ENCODE peak calls at places on chromosomes 11 and 22, in six cellular contexts. K is IMR-90, T is H1, N is H9, F is trophoblast cell, B is mesenchymal stem cell. A is an unnamed sample.

GRCh38 chr22:25035715-25036114 is 83.2 kb downstream of the KIAA1671 start:
- DNase-seq in B (no peak), K (no peak), N (no peak), T (no peak), F (no peak), A (no peak)

GRCh38 chr11:3865388-3866193 is 10.1 kb downstream of the STIM1 start:
- DNase-seq in N (no peak), T (no peak), B (peak), K (peak), F (peak), A (no peak)

GRCh38 chr11:58058276-58059010 is 27.7 kb downstream of the OR6Q1 start:
- DNase-seq in K (no peak), T (no peak), F (no peak), B (no peak), N (no peak), A (no peak)

GRCh38 chr11:130190371-130190881 is 30.8 kb downstream of the ST14 start:
- DNase-seq in N (no peak), T (no peak), B (no peak), K (no peak), F (no peak), A (no peak)

GRCh38 chr11:101915811-101916291 is 471 bp downstream of the ANGPTL5 start:
- DNase-seq in K (peak), N (no peak), B (peak), F (peak), T (no peak), A (no peak)

GRCh38 chr11:119030029-119030328 is 698 bp downstream of the SLC37A4 start:
- DNase-seq in B (no peak), K (no peak), F (no peak), T (no peak), N (no peak), A (no peak)

GRCh38 chr11:132852361-132852760 is 679.9 kb downstream of the OPCML start:
- DNase-seq in B (no peak), T (no peak), F (no peak), N (no peak), K (no peak), A (no peak)

GRCh38 chr11:107043242-107043991 is 25.1 kb upstream of the GUCY1A2 start:
- DNase-seq in F (peak), B (peak), K (peak), N (no peak), T (no peak), A (no peak)

DNA sequence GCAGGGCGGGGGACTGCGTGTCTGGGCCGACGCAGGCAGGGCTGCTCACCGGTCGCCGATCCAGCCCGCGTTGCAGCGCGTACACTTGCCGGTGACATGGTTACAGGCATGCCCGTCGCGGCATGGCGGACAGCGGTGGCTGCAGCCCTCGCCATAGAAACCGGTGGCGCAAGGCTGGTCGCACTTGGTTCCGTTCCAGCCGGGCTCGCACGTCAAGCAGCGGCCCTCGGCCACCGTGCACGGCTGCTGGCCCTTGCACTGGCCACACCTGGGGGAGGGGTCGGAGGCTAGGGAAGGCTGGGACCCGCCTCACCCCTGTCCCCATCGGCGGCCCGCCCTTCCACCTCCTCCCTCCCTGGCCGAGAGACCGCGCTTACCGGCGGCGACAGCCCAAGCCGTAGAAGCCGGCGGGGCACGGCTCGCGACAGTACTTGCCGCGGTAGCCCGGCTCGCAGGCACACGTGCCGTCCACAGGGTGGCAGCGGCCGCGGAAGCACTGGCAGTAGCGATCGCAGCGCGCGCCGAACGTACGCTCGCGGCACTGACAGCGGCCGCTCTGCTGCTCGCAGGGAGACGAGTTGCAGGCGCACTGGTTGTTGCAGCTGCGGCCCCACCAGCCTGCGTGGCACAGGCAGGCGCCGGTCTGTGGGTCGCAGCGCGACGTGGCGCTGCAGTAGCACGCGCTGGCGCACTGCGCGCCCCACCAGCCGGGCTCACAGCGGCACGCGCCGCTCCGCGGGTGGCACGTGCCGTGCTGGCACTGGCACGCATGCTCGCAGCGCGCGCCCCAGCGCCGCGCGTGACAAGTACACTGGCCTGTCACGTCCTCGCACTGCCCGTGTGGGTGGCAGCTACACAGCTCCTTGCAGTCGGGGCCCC is 6.7 kb downstream of the SCARF2 start:
- DNase-seq in K (no peak), F (peak), B (peak), T (peak), N (peak), A (peak)
- H3K23ac ChIP-seq in K (no peak), F (no peak), B (peak), T (no peak), N (no peak), A (peak)

GRCh38 chr22:42172385-42173172 is 42.0 kb upstream of the CYP2D6 start:
- DNase-seq in K (peak), F (peak), N (no peak), B (no peak), T (no peak), A (no peak)
- H2BK5ac ChIP-seq in K (no peak), F (no peak), N (no peak), B (no peak), T (no peak), A (no peak)

DNA sequence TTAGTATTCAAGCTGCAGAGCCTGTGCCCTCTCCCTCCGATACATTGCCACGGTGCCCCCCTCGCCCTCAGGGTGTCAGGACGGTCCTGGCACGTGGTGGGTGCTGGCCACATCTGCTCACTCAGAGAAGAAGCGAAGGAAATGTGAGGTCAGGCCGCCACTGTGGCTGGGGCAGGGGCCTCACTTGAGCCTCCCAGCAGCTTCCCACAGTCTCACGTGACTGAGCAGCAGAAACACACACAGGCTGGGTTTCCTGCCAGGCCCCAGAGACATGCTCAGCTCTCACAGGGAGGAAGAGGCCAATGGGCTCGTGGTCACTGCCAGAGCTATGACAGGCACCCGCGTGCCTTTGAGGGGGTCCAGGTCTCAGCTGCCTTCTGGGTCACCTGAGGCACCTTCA is 37.9 kb upstream of the PRR5 start:
- DNase-seq in B (peak), N (no peak), K (peak), F (no peak), T (no peak), A (no peak)
- H3K14ac ChIP-seq in B (no peak), N (no peak), K (no peak), F (no peak), T (no peak), A (no peak)

DNA sequence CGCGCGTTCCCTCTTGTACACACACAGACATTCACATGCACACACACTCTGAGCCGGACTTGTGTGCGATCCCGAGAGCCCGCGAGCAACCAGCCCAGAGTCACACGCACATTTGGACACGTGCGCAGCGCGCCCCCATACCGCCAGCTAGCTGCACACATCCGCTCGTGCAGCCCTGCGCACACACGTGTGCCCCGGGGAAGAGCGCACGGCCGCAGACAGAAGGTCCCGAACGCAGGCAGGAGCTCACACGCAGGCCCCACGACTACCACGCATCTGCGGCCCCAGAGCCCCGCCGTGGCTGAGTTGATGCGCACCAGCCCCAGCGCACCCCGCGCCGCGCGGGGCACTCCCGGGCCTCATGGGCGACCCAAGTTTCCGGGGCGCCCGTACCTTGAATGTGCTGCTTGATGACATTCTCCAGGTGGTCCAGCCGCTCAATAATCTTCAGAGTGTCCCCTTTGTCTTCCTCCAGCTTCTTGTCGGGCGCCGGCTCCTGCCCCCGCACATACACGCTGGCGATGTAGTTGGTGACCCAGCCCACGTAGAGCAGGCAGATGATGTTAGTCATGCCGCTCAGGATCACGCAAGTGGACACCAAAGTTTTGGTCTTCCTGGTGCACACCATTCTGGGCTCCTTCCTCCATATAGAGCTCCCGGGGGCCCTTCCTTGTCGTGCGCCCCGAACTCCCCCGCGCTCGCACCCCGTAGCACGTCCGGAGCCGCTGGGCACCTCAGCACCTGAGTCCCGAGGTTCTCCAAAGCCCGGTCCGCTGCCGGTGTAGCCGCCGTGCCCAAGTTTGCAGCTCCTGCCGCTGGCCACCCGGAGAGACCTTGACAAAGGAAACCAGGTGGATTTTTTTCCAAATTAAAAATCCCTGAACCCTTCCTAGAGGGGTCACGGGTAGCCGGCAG is 582 bp downstream of the GALNT18 start:
- DNase-seq in T (no peak), B (peak), F (peak), N (no peak), K (peak), A (peak)
- H3K23ac ChIP-seq in T (no peak), B (peak), F (no peak), N (no peak), K (peak), A (peak)

GRCh38 chr11:121466063-121466794 is 13.5 kb upstream of the SORL1-AS1 start:
- DNase-seq in K (peak), B (peak), N (peak), T (peak), F (peak), A (no peak)
- H2BK5ac ChIP-seq in K (peak), B (peak), N (no peak), T (peak), F (peak), A (no peak)

GRCh38 chr11:12239396-12240298 is 129.3 kb downstream of the MICAL2 start:
- DNase-seq in N (no peak), B (no peak), K (peak), F (no peak), T (no peak), A (no peak)
- H3K14ac ChIP-seq in N (no peak), B (no peak), K (peak), F (peak), T (no peak), A (no peak)

GRCh38 chr11:35617316-35617686 is 959 bp upstream of the FJX1 start:
- DNase-seq in T (no peak), K (no peak), B (no peak), N (no peak), F (no peak), A (no peak)
- H3K23ac ChIP-seq in T (no peak), K (peak), B (no peak), N (no peak), F (no peak), A (no peak)

GRCh38 chr11:92018332-92018731 is 206.3 kb upstream of the FAT3 start:
- DNase-seq in K (no peak), T (no peak), B (no peak), F (no peak), N (no peak), A (no peak)
- H2BK5ac ChIP-seq in K (no peak), T (no peak), B (no peak), F (no peak), N (no peak), A (no peak)